ENCODE peak calls at places on chromosome 11, in six cellular contexts. One of them, this sample, is unnamed.
A peak's percentile ranks its signal among the peaks of the same experiment; 100 is the strongest.

GRCh38 chr11:8693555-8693954 is 11.0 kb downstream of the RPL27A start:
- DNase-seq in brain microvascular endothelial cell: no peak
- DNase-seq in Kasumi-1: no peak
- DNase-seq in mesendoderm: no peak
- DNase-seq in ovary: no peak
- DNase-seq in OCI-LY7: no peak
- DNase-seq in this sample: no peak

GRCh38 chr11:16086229-16086628 is 270.1 kb downstream of the SOX6 start:
- DNase-seq in brain microvascular endothelial cell: no peak
- DNase-seq in Kasumi-1: no peak
- DNase-seq in mesendoderm: no peak
- DNase-seq in ovary: no peak
- DNase-seq in OCI-LY7: no peak
- DNase-seq in this sample: no peak

GRCh38 chr11:68127791-68128681 is 6.8 kb upstream of the CHKA start:
- DNase-seq in brain microvascular endothelial cell: no peak
- DNase-seq in Kasumi-1: no peak
- DNase-seq in mesendoderm: peak; percentile 99
- DNase-seq in ovary: peak; percentile 83
- DNase-seq in OCI-LY7: no peak
- DNase-seq in this sample: no peak

GRCh38 chr11:75946531-75947530 is 131.8 kb downstream of the UVRAG start:
- DNase-seq in brain microvascular endothelial cell: peak; percentile 59
- DNase-seq in Kasumi-1: peak; percentile 70
- DNase-seq in mesendoderm: peak; percentile 11
- DNase-seq in ovary: no peak
- DNase-seq in OCI-LY7: no peak
- DNase-seq in this sample: peak; percentile 68

GRCh38 chr11:39374963-39375698 is 2084.3 kb downstream of the LRRC4C start:
- DNase-seq in brain microvascular endothelial cell: no peak
- DNase-seq in Kasumi-1: peak; percentile 42
- DNase-seq in mesendoderm: peak; percentile 20
- DNase-seq in ovary: no peak
- DNase-seq in OCI-LY7: peak; percentile 22
- DNase-seq in this sample: peak; percentile 41

GRCh38 chr11:3105791-3106735 is 48.8 kb upstream of the CARS1 start:
- DNase-seq in brain microvascular endothelial cell: no peak
- DNase-seq in Kasumi-1: no peak
- DNase-seq in mesendoderm: no peak
- DNase-seq in ovary: peak; percentile 13
- DNase-seq in OCI-LY7: no peak
- DNase-seq in this sample: no peak

GRCh38 chr11:67118059-67118766 is 850 bp upstream of the KDM2A start:
- DNase-seq in brain microvascular endothelial cell: no peak
- DNase-seq in Kasumi-1: peak; percentile 12
- DNase-seq in mesendoderm: peak; percentile 57
- DNase-seq in ovary: peak; percentile 52
- DNase-seq in OCI-LY7: peak; percentile 48
- DNase-seq in this sample: no peak

GRCh38 chr11:132475046-132475445 is 1057.3 kb downstream of the OPCML start:
- DNase-seq in brain microvascular endothelial cell: peak; percentile 3
- DNase-seq in Kasumi-1: no peak
- DNase-seq in mesendoderm: no peak
- DNase-seq in ovary: no peak
- DNase-seq in OCI-LY7: no peak
- DNase-seq in this sample: no peak

GRCh38 chr11:128868851-128869671 is 2.0 kb upstream of the KCNJ1 start:
- DNase-seq in brain microvascular endothelial cell: no peak
- DNase-seq in Kasumi-1: no peak
- DNase-seq in mesendoderm: no peak
- DNase-seq in ovary: no peak
- DNase-seq in OCI-LY7: peak; percentile 17
- DNase-seq in this sample: peak; percentile 67

This sample was measured in KBM-7.